ENCODE peak calls at places on chromosomes 5 and 9, in five cellular contexts. G is SK-N-SH, M is astrocyte, H is Panc1, N is heart left ventricle. U is an unnamed sample.

GRCh38 chr5:157959355-157959754 is 100.4 kb upstream of the CLINT1 start:
- DNase-seq in G (no peak), M (no peak), N (no peak), H (no peak), U (no peak)

GRCh38 chr5:59037041-59037440 is 454.2 kb downstream of the RAB3C start:
- DNase-seq in G (no peak), M (no peak), H (no peak), N (no peak), U (no peak)

GRCh38 chr5:169369130-169369529 is 68.2 kb upstream of the SLIT3 start:
- DNase-seq in G (no peak), N (no peak), H (no peak), M (no peak), U (no peak)

GRCh38 chr5:142378737-142379365 is 54.0 kb upstream of the SPRY4 start:
- DNase-seq in M (no peak), H (no peak), N (no peak), G (no peak), U (no peak)

GRCh38 chr5:100430268-100430900 is 104.8 kb upstream of the FAM174A start:
- DNase-seq in H (peak; percentile 61), M (no peak), N (peak; percentile 25), G (peak; percentile 37), U (no peak)

GRCh38 chr9:78314953-78315870 is 18.3 kb downstream of the PSAT1 start:
- DNase-seq in H (no peak), N (no peak), G (no peak), M (peak; percentile 81), U (no peak)

GRCh38 chr9:107866912-107867311 is 377.3 kb upstream of the KLF4 start:
- DNase-seq in G (no peak), H (no peak), N (no peak), M (no peak), U (no peak)

GRCh38 chr9:18405240-18405639 is 68.7 kb upstream of the ADAMTSL1 start:
- DNase-seq in H (no peak), N (no peak), G (no peak), M (no peak), U (no peak)

GRCh38 chr5:57783693-57784092 is 301.1 kb upstream of the ACTBL2 start:
- DNase-seq in N (no peak), H (no peak), M (no peak), G (no peak), U (no peak)
- H3K27ac ChIP-seq in N (peak overlapping the region; percentile 40), H (peak overlapping the region; percentile 89), M (no peak overlapping the region), G (no peak overlapping the region), U (peak overlapping the region; percentile 16)

GRCh38 chr9:37033753-37034319 is at the start of gene PAX5:
- DNase-seq in N (no peak), M (no peak), G (no peak), H (no peak), U (no peak)
- H3K4me3 ChIP-seq in N (peak within 1 kb of the TSS; percentile 7), M (no peak within 1 kb of the TSS), G (no peak within 1 kb of the TSS), H (peak within 1 kb of the TSS; percentile 27), U (peak within 1 kb of the TSS; percentile 41)

DNA sequence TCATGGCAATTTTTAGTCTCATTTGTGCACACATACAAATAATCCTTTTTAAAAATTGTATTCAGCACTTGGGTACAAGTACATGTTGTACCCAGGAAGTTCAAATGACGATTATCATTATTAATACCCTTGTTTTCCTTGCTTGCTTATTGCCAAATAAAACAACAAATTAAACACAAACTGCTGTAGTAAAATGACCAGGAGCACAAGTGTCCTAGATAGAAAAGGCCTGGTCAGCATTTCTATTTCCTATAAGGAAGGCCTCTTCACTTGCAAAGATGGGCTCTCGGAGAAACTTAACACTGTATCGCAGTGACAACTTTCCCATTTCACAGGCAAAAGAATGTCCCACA is 34.7 kb upstream of the PLPP1 start:
- DNase-seq in M (no peak), H (no peak), N (no peak), G (no peak), U (no peak)
- H3K27ac ChIP-seq in M (no peak overlapping the region), H (no peak overlapping the region), N (peak overlapping the region; percentile 11), G (no peak overlapping the region), U (peak overlapping the region; percentile 87)

DNA sequence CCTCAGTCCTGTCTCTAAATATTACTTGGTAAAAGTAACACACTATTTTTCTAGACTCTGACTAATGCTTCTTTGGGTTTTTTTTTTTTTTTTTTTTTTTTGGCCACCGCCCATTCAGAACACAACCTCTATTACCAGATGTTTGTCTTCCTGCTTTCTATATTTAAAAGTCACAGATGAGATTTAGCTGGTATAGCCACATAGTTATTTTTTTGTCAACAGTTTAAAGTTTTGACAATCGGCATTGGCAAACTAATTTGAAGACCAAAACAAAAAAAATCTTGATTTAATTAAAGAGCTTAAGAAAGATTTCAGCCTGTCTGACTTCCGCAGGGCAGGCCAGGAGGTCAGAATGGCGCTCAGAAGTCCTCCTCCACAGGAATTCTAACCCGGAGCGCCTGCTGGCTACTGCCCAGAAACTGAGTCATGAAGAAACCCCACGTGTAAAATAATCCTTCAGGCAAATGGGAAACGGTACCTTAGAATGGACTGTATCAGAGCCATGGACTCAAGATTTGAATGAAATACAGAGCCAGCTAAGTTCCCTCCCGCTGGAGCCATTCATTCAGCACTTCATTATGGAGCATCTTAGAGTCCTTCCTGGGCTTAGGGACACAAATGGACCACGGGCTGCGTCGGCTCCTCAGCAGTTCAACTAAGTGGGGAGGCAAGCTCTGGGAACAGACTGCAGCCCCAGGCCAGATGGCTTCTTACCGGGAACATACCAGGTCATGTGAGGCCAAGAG is 55.6 kb downstream of the PTPDC1 start:
- DNase-seq in N (peak; percentile 90), H (peak; percentile 33), M (peak; percentile 96), G (no peak), U (peak; percentile 92)
- H3K4me3 ChIP-seq in N (peak overlapping the region; percentile 1), H (peak overlapping the region; percentile 4), M (peak overlapping the region; percentile 12), G (no peak overlapping the region), U (peak overlapping the region; percentile 13)

GRCh38 chr9:34996181-34996904 is 6.8 kb downstream of the DNAJB5 start:
- DNase-seq in G (peak; percentile 0), H (no peak), M (no peak), N (no peak), U (no peak)
- H3K27ac ChIP-seq in G (no peak overlapping the region), H (no peak overlapping the region), M (no peak overlapping the region), N (no peak overlapping the region), U (peak overlapping the region; percentile 47)

GRCh38 chr9:133249337-133249736 is 25.7 kb downstream of the ABO start:
- DNase-seq in H (no peak), N (no peak), G (peak; percentile 16), M (no peak), U (no peak)

GRCh38 chr9:133252301-133252776 is 22.7 kb downstream of the ABO start:
- DNase-seq in G (peak; percentile 19), H (no peak), N (no peak), M (no peak), U (no peak)

GRCh38 chr9:133253268-133253667 is 21.7 kb downstream of the ABO start:
- DNase-seq in H (no peak), G (no peak), N (no peak), M (no peak), U (no peak)

GRCh38 chr9:133250741-133251170 is 24.2 kb downstream of the ABO start:
- DNase-seq in H (no peak), M (no peak), G (no peak), N (no peak), U (no peak)

GRCh38 chr9:133251773-133252172 is 23.2 kb downstream of the ABO start:
- DNase-seq in M (no peak), G (peak; percentile 19), H (no peak), N (no peak), U (no peak)
- H3K4me3 ChIP-seq in M (no peak overlapping the region), G (no peak overlapping the region), H (no peak overlapping the region), N (peak overlapping the region; percentile 21), U (peak overlapping the region; percentile 0)

GRCh38 chr5:176785184-176786145 is 24.9 kb upstream of the UNC5A start:
- DNase-seq in M (no peak), H (no peak), G (no peak), N (no peak), U (no peak)
- H3K27ac ChIP-seq in M (no peak overlapping the region), H (no peak overlapping the region), G (no peak overlapping the region), N (no peak overlapping the region), U (no peak overlapping the region)

GRCh38 chr9:6692891-6693361 is 47.4 kb upstream of the GLDC start:
- DNase-seq in N (no peak), G (no peak), M (no peak), H (no peak), U (no peak)
- H3K4me3 ChIP-seq in N (no peak overlapping the region), G (no peak overlapping the region), M (no peak overlapping the region), H (no peak overlapping the region), U (no peak overlapping the region)

DNA sequence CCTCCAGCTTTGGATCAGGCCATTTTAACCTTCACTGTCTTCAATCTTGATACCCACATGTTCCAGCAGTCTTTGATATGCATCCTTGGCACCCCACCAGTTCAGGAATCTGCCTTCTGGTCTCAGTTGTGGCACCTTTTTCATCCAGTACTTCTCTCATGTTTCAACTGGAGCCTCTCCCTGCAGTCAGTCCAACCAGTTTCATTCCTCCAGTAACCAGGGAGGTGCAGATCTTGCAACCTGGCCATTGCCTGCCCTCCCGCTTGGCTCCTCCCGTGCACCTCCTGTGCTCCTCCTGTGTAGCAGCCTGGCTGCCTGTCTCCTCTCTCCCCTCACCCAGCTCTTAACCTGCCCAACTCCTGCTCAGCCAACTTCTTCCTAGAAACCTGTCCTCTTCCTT is 20.2 kb downstream of the FUBP3 start:
- DNase-seq in M (no peak), H (no peak), G (no peak), N (no peak), U (no peak)
- H3K27ac ChIP-seq in M (no peak overlapping the region), H (no peak overlapping the region), G (no peak overlapping the region), N (no peak overlapping the region), U (no peak overlapping the region)

U was measured in suprapubic skin.